ENCODE peak calls at places on chromosomes 16 and 17, in four cellular contexts. One of them, this sample, is unnamed.

GRCh38 chr17:74987909-74988711 is 678 bp downstream of the CDR2L start:
- DNase-seq in nephron progenitor cell: peak; percentile 78
- DNase-seq in HTR-8/SVneo: peak; percentile 77
- DNase-seq in GOT3: peak; percentile 32
- DNase-seq in this sample: no peak

GRCh38 chr17:3808701-3809100 is 7.7 kb upstream of the ITGAE start:
- DNase-seq in nephron progenitor cell: no peak
- DNase-seq in HTR-8/SVneo: no peak
- DNase-seq in GOT3: no peak
- DNase-seq in this sample: no peak

GRCh38 chr16:89330177-89330856 is 112.8 kb downstream of the ZNF778 start:
- DNase-seq in GOT3: no peak
- DNase-seq in nephron progenitor cell: no peak
- DNase-seq in HTR-8/SVneo: peak; percentile 67
- DNase-seq in this sample: peak; percentile 31

GRCh38 chr17:64063088-64063487 is 42.7 kb upstream of the ICAM2 start:
- DNase-seq in nephron progenitor cell: no peak
- DNase-seq in HTR-8/SVneo: no peak
- DNase-seq in GOT3: no peak
- DNase-seq in this sample: peak; percentile 49

GRCh38 chr16:67425046-67425445 is 5.9 kb upstream of the HSD11B2 start:
- DNase-seq in nephron progenitor cell: no peak
- DNase-seq in HTR-8/SVneo: no peak
- DNase-seq in GOT3: no peak
- DNase-seq in this sample: no peak

GRCh38 chr16:67198238-67198734 is 645 bp upstream of the ELMO3 start:
- DNase-seq in nephron progenitor cell: no peak
- DNase-seq in HTR-8/SVneo: no peak
- DNase-seq in GOT3: no peak
- DNase-seq in this sample: no peak

GRCh38 chr17:63189082-63189481 is 223.0 kb downstream of the TANC2 start:
- DNase-seq in GOT3: no peak
- DNase-seq in HTR-8/SVneo: no peak
- DNase-seq in nephron progenitor cell: no peak
- DNase-seq in this sample: no peak

GRCh38 chr16:47448830-47449575 is 11.9 kb downstream of the ITFG1 start:
- DNase-seq in nephron progenitor cell: no peak
- DNase-seq in HTR-8/SVneo: no peak
- DNase-seq in GOT3: no peak
- DNase-seq in this sample: no peak

GRCh38 chr17:50579399-50579798 is 18.9 kb downstream of the CACNA1G start:
- DNase-seq in GOT3: no peak
- DNase-seq in HTR-8/SVneo: no peak
- DNase-seq in nephron progenitor cell: no peak
- DNase-seq in this sample: no peak

GRCh38 chr17:71437176-71437575 is 683.6 kb upstream of the SOX9 start:
- DNase-seq in GOT3: no peak
- DNase-seq in nephron progenitor cell: no peak
- DNase-seq in HTR-8/SVneo: no peak
- DNase-seq in this sample: no peak

This sample was measured in immature natural killer cell.